ENCODE peak calls at places on chromosomes 5 and 9, in nine cellular contexts. E, Z, V, C, H, U, G, I and N are unnamed samples.

GRCh38 chr5:171759777-171760176 is 25.8 kb upstream of the SMIM23 start:
- DNase-seq in E (no peak), Z (no peak), V (no peak), C (no peak), H (no peak), U (no peak), G (no peak), I (no peak), N (no peak)

GRCh38 chr5:68247627-68248026 is 32.1 kb downstream of the PIK3R1 start:
- DNase-seq in E (no peak), Z (no peak), V (no peak), C (no peak), H (no peak), U (no peak), G (no peak), I (no peak), N (no peak)

GRCh38 chr9:116859763-116860162 is 172.7 kb downstream of the TRIM32 start:
- DNase-seq in E (no peak), Z (no peak), V (no peak), C (no peak), H (no peak), U (no peak), G (no peak), I (no peak), N (no peak)

GRCh38 chr5:135508496-135509005 is 27.2 kb downstream of the NEUROG1 start:
- DNase-seq in E (no peak), Z (no peak), V (no peak), C (no peak), H (no peak), U (no peak), G (no peak), I (no peak), N (no peak)

GRCh38 chr9:16387382-16387781 is 483.1 kb downstream of the BNC2 start:
- DNase-seq in E (no peak), Z (no peak), V (no peak), C (no peak), H (no peak), U (no peak), G (no peak), I (no peak), N (peak)

GRCh38 chr5:38258319-38259061 is at the start of gene EGFLAM:
- DNase-seq in E (peak), Z (peak), V (peak), C (no peak), H (peak), U (no peak), G (no peak), I (no peak), N (no peak)

GRCh38 chr5:67873935-67874334 is 341.6 kb upstream of the PIK3R1 start:
- DNase-seq in E (no peak), Z (no peak), V (no peak), C (no peak), H (no peak), U (no peak), G (no peak), I (no peak), N (no peak)

GRCh38 chr5:157354825-157355224 is 88.9 kb downstream of the CYFIP2 start:
- DNase-seq in E (peak), Z (no peak), V (no peak), C (no peak), H (peak), U (no peak), G (peak), I (peak), N (no peak)

GRCh38 chr9:86614871-86615849 is 260.9 kb upstream of the TUT7 start:
- DNase-seq in E (peak), Z (no peak), V (no peak), C (peak), H (peak), U (no peak), G (no peak), I (peak), N (peak)

GRCh38 chr5:26553079-26553478 is 485.3 kb downstream of the CDH9 start:
- DNase-seq in E (no peak), Z (no peak), V (no peak), C (no peak), H (peak), U (no peak), G (no peak), I (no peak), N (no peak)

GRCh38 chr5:120465281-120465961 is 1.3 kb downstream of the PRR16 start:
- DNase-seq in E (peak), Z (peak), V (peak), C (no peak), H (no peak), U (peak), G (peak), I (no peak), N (no peak)

GRCh38 chr9:98095401-98095800 is 23.6 kb downstream of the TRIM14 start:
- DNase-seq in E (no peak), Z (no peak), V (no peak), C (no peak), H (no peak), U (peak), G (no peak), I (no peak), N (no peak)

DNA sequence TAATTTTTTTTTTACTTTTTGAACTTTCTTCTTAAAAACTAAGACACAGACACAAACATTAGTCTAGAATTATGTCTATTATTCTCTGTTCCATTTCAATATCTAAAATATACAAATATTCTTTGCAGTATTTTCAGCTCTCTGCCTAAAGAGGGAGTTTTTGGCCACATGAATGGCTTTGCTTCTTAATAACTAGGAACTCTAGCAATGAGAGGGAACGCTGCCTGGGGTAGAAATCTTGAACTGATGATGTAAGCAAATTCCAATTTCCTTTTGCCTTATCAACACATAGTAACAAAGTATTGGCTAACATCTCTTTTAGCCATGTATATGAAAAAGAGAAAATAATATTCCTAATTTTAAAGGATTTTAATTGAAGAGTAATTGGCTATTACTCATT is 51.9 kb downstream of the SLC25A46 start:
- DNase-seq in E (no peak), Z (no peak), V (no peak), C (peak), H (peak), U (no peak), G (no peak), I (no peak), N (peak)
- TF ChIP-seq CTCF in E (no peak), Z (no peak), V (no peak), C (peak), H (no peak), U (no peak), G (no peak), I (no peak), N (peak)

GRCh38 chr5:1468247-1468612 is 23.0 kb upstream of the SLC6A3 start:
- DNase-seq in E (peak), Z (no peak), V (peak), C (no peak), H (no peak), U (no peak), G (no peak), I (peak), N (peak)

GRCh38 chr5:1470762-1471211 is 25.5 kb upstream of the SLC6A3 start:
- DNase-seq in E (no peak), Z (no peak), V (peak), C (no peak), H (no peak), U (no peak), G (no peak), I (no peak), N (no peak)

GRCh38 chr5:1466631-1467265 is 21.5 kb upstream of the SLC6A3 start:
- DNase-seq in E (no peak), Z (no peak), V (peak), C (no peak), H (no peak), U (no peak), G (no peak), I (no peak), N (no peak)

GRCh38 chr5:1467341-1468246 is 22.4 kb upstream of the SLC6A3 start:
- DNase-seq in E (no peak), Z (no peak), V (peak), C (no peak), H (no peak), U (no peak), G (no peak), I (no peak), N (no peak)

GRCh38 chr5:1468629-1469527 is 23.6 kb upstream of the SLC6A3 start:
- DNase-seq in E (no peak), Z (no peak), V (peak), C (no peak), H (no peak), U (peak), G (no peak), I (no peak), N (no peak)
- TF ChIP-seq CTCF in E (no peak), Z (no peak), V (no peak), C (no peak), H (no peak), U (no peak), G (no peak), I (no peak), N (no peak)

GRCh38 chr5:21649969-21650368 is 1203.2 kb downstream of the CDH12 start:
- DNase-seq in E (no peak), Z (no peak), V (no peak), C (no peak), H (peak), U (no peak), G (no peak), I (no peak), N (no peak)
- TF ChIP-seq CTCF in E (no peak), Z (no peak), V (no peak), C (no peak), H (no peak), U (no peak), G (no peak), I (no peak), N (no peak)

GRCh38 chr9:120439147-120439546 is 140.8 kb downstream of the CDK5RAP2 start:
- DNase-seq in E (peak), Z (no peak), V (no peak), C (no peak), H (peak), U (no peak), G (no peak), I (peak), N (peak)
- TF ChIP-seq CTCF in E (peak), Z (no peak), V (no peak), C (peak), H (peak), U (no peak), G (no peak), I (peak), N (peak)

DNA sequence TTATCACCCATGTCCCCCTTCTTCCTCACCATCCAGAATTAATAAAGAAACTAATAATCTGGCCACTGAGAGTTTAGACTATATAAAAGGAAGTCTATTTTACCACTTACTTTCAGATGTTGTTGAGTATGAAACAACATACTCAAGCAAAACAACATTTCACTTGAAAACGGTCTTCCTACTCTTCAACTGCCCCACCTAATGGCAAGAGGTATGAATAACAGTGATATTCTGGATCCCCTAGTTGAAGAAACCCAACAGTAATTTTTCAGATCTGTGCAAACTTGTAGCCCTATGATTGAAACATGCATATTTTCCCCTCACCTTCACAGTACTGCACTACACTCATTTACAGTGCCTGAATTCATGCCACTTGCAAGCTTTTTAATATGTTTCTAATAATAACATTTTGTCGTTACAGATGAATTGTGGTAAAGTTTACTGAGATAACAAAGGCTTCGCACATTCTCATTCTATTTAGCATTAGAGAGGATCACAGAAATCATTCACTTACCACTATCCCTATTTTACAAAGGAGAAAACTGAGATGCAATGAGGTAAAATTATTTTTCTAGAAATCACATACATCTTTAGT is 267.9 kb upstream of the PDE4D start:
- DNase-seq in E (peak), Z (no peak), V (no peak), C (no peak), H (peak), U (no peak), G (no peak), I (peak), N (peak)
- TF ChIP-seq CTCF in E (peak), Z (no peak), V (no peak), C (peak), H (peak), U (no peak), G (no peak), I (peak), N (peak)